ENCODE peak calls at places on chromosomes 11 and 22, in five cellular contexts. F is choroid plexus epithelial cell, B is neural crest cell, W is A549, P is nephron progenitor cell. E is an unnamed sample.

GRCh38 chr11:606245-606644 is 9.5 kb downstream of the IRF7 start:
- DNase-seq in B (no peak), P (no peak), W (peak; percentile 50), F (peak; percentile 31), E (no peak)

GRCh38 chr11:45658292-45658991 is 7.0 kb downstream of the CHST1 start:
- DNase-seq in B (no peak), F (peak; percentile 80), P (peak; percentile 70), W (no peak), E (no peak)

GRCh38 chr22:34055525-34056200 is 135.4 kb upstream of the LARGE1 start:
- DNase-seq in P (peak; percentile 44), W (peak; percentile 39), F (no peak), B (peak; percentile 25), E (no peak)

GRCh38 chr11:124863826-124864165 is 1.4 kb upstream of the ROBO3 start:
- DNase-seq in B (no peak), W (no peak), F (no peak), P (peak; percentile 67), E (no peak)

GRCh38 chr11:119634301-119634700 is 94.7 kb downstream of the NECTIN1 start:
- DNase-seq in B (no peak), F (no peak), P (no peak), W (no peak), E (no peak)

GRCh38 chr11:133425992-133426391 is 106.3 kb downstream of the OPCML start:
- DNase-seq in P (no peak), F (no peak), B (no peak), W (no peak), E (no peak)

GRCh38 chr11:8218409-8218808 is 45.3 kb downstream of the LMO1 start:
- DNase-seq in F (no peak), B (no peak), P (no peak), W (no peak), E (no peak)

GRCh38 chr11:88367310-88367709 is 29.8 kb upstream of the CTSC start:
- DNase-seq in W (no peak), B (no peak), P (no peak), F (no peak), E (no peak)

GRCh38 chr22:44871782-44872181 is 119.4 kb downstream of the ARHGAP8 start:
- DNase-seq in P (no peak), F (no peak), W (no peak), B (no peak), E (no peak)

GRCh38 chr22:21832291-21833290 is 34.9 kb downstream of the MAPK1 start:
- DNase-seq in P (no peak), F (no peak), B (no peak), W (no peak), E (no peak)

GRCh38 chr22:19762315-19763140 is 1.9 kb downstream of the TBX1 start:
- DNase-seq in P (no peak), W (no peak), F (no peak), B (no peak), E (no peak)

GRCh38 chr22:35451602-35452001 is 51.7 kb downstream of the MCM5 start:
- DNase-seq in B (no peak), F (no peak), W (no peak), P (no peak), E (no peak)

GRCh38 chr11:77180346-77180745 is 52.3 kb downstream of the MYO7A start:
- DNase-seq in B (no peak), W (no peak), F (no peak), P (no peak), E (no peak)

GRCh38 chr22:22871536-22872278 is 15.9 kb upstream of the IGLL5 start:
- DNase-seq in B (no peak), P (no peak), F (no peak), W (no peak), E (peak; percentile 63)

GRCh38 chr11:33044281-33044680 is 4.9 kb downstream of the TCP11L1 start:
- DNase-seq in F (no peak), P (no peak), B (no peak), W (peak; percentile 91), E (no peak)

GRCh38 chr11:17259519-17259918 is 17.0 kb upstream of the NUCB2 start:
- DNase-seq in P (no peak), F (no peak), W (no peak), B (no peak), E (no peak)

GRCh38 chr11:2761131-2762030 is 61.6 kb upstream of the KCNQ1OT1 start:
- DNase-seq in B (no peak), P (no peak), W (no peak), F (no peak), E (peak; percentile 82)

DNA sequence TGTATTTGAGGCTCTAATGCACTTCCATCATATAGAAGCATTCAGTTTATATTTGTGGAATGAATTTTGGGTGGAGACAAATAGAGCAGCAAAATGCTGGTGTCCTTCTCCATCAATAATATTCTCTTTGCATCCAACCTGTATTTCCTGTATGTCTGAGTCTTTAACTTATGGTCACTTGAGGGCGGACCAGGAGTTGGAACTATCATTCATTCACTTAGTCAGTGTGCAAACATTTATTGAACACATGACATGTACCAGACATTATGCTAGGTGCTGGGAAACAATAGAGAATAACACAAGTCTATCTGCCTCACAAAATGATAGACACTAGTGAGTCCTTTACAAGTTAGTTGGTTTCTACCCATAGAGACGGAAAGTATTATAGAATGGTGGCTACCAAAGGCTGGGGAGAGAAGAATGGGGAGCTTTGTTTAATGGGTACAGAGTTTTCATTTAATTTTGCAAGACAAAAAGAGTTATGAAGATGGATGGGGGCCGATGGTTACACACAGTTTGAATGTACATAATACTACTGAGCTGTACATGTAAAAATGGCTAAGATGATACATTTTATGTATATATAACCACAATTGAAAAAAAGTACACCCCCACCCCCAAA is 4.6 kb upstream of the TMEM123 start:
- DNase-seq in B (no peak), P (no peak), W (no peak), F (no peak), E (no peak)
- TF ChIP-seq CTCF in B (no peak), P (no peak), W (no peak), F (no peak), E (no peak)

GRCh38 chr11:39367526-39367925 is 2091.9 kb downstream of the LRRC4C start:
- DNase-seq in B (no peak), F (no peak), P (no peak), W (no peak), E (no peak)

GRCh38 chr11:39361557-39361956 is 2097.9 kb downstream of the LRRC4C start:
- DNase-seq in B (no peak), F (no peak), P (no peak), W (no peak), E (no peak)

GRCh38 chr11:39365809-39366436 is 2093.5 kb downstream of the LRRC4C start:
- DNase-seq in F (peak; percentile 49), B (no peak), W (peak; percentile 31), P (no peak), E (no peak)
- TF ChIP-seq CTCF in F (peak; percentile 25), B (no peak), W (peak; percentile 26), P (no peak), E (peak; percentile 59)

GRCh38 chr22:48494256-48494967 is 1333.3 kb downstream of the BRD1 start:
- DNase-seq in B (no peak), F (no peak), P (no peak), W (no peak), E (no peak)

GRCh38 chr22:48491451-48491941 is 1336.2 kb downstream of the BRD1 start:
- DNase-seq in W (peak; percentile 56), P (no peak), F (no peak), B (no peak), E (no peak)

GRCh38 chr22:48490513-48491411 is 1336.9 kb downstream of the BRD1 start:
- DNase-seq in F (no peak), B (no peak), W (peak; percentile 25), P (no peak), E (peak; percentile 84)

GRCh38 chr22:48493733-48494132 is 1333.9 kb downstream of the BRD1 start:
- DNase-seq in W (no peak), P (no peak), B (no peak), F (no peak), E (no peak)

DNA sequence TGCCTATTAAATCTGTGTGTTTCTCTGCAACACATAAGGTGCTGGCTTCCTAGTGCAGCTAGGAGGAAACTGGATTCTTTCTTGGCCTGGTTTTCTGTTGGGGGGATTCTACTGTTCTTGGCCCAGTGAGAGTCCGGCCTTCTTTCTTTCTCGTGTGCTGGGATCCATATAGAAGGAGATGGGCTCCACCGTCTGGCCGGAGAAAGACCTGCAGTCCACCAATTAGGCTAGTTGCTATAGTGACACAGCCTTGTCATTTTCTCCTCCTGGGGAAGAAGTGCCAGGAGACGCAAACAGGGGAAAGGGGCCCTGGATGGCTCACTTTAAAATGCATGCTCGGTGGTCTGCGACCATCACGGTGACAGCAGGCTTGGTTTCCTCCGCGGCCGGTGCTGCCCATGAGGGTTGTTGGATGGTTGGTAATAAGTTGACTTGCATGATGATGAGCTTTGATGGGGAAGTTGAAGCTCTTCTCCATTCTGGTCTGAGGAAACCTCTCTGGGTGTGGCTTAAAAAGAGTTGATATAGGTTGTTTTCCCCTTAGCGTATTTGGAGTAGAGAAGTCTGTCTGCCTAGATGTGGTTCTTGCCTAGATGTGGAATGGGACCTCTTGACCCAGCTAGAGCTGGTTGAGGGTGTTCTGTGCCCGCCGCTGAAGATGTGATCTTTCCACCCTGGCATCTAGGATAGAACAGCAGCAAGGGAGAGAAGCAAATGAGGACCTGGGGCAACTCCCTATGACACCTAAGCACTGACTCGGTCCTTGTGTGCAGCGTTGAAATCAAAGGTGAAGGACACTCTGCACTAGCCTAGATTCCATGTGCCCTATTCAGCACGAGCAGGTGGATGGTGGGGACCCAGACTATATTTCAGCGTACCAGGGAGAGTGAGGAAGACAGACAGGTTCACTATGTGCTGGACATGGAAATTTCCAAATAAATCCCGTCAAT is 1335.0 kb downstream of the BRD1 start:
- DNase-seq in F (peak; percentile 85), W (peak; percentile 85), B (peak; percentile 49), P (peak; percentile 70), E (no peak)
- TF ChIP-seq CTCF in F (peak; percentile 96), W (peak; percentile 72), B (peak; percentile 83), P (peak; percentile 77), E (peak; percentile 91)

GRCh38 chr11:61384271-61385242 is 7.8 kb upstream of the TMEM216 start:
- DNase-seq in F (peak; percentile 69), B (no peak), P (no peak), W (peak; percentile 66), E (no peak)
- TF ChIP-seq CTCF in F (peak; percentile 73), B (no peak), P (no peak), W (peak; percentile 17), E (no peak)

GRCh38 chr22:29313126-29314071 is 2.1 kb downstream of the RASL10A start:
- DNase-seq in W (peak; percentile 70), P (no peak), F (peak; percentile 68), B (no peak), E (no peak)
- TF ChIP-seq CTCF in W (peak; percentile 28), P (peak; percentile 65), F (peak; percentile 62), B (peak; percentile 64), E (peak; percentile 53)

DNA sequence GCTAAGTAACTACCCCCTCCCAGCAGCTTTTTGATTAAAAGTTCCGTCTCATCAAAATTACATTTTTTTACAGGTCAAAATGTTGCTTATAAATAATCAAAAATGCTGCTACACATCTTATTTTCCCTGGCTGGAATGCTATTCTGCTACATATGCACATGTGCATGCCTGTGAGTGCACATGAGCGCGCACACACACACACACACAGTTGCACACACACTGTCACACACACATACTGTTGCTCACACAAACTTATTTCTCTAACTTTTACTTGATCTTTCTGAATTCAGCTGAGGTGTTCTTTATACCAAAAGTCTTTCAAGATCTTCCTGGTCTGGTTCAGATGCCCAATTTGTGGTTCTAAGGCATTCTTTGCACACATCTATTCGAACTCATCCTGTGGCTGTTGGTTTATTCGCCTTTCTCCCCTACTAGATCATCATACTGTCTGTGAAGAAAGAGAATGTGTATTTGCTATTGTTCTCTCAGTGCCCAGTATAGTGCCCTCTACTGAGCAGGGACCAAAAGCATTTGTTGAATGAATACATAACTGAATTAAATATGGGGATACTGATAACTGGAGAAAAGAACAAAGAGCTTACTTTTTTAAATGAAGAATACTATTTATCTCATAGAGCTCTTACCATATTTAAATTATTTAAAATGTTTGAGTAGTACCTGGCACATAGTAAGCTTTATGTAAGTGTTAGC is 68.1 kb upstream of the CCDC179 start:
- DNase-seq in F (no peak), B (no peak), W (peak; percentile 4), P (no peak), E (no peak)
- TF ChIP-seq CTCF in F (peak; percentile 40), B (no peak), W (no peak), P (no peak), E (no peak)

E was measured in osteocyte.